ENCODE peak calls at places on chromosomes 5 and 9, in five cellular contexts. F, N, P, D and G are unnamed samples.

GRCh38 chr5:175895215-175895614 is 23.8 kb downstream of the CPLX2 start:
- DNase-seq in N (no peak), D (no peak), F (no peak), P (no peak), G (no peak)

GRCh38 chr9:76733096-76733495 is 31.1 kb upstream of the PCA3 start:
- DNase-seq in P (no peak), D (no peak), F (no peak), N (no peak), G (no peak)

GRCh38 chr5:6788956-6789649 is 75.9 kb downstream of the TENT4A start:
- DNase-seq in D (no peak), F (no peak), P (peak; percentile 25), N (no peak), G (no peak)

GRCh38 chr9:37464426-37465248 is 613 bp downstream of the ZBTB5 start:
- DNase-seq in F (peak; percentile 72), P (peak; percentile 73), N (no peak), D (peak; percentile 80), G (peak; percentile 71)

GRCh38 chr5:57566914-57567313 is 84.3 kb upstream of the ACTBL2 start:
- DNase-seq in F (no peak), D (no peak), N (no peak), P (peak; percentile 83), G (no peak)

GRCh38 chr5:138985256-138985655 is 110.1 kb upstream of the LRRTM2 start:
- DNase-seq in N (no peak), D (no peak), F (peak; percentile 52), P (no peak), G (no peak)

GRCh38 chr9:116061546-116062205 is 91.9 kb upstream of the PAPPA start:
- DNase-seq in F (no peak), D (no peak), N (no peak), P (no peak), G (no peak)

GRCh38 chr9:68844623-68845612 is 139.9 kb downstream of the PIP5K1B start:
- DNase-seq in P (peak; percentile 33), D (peak; percentile 22), N (no peak), F (peak; percentile 38), G (peak; percentile 28)

GRCh38 chr9:73137286-73137899 is 14.3 kb upstream of the ANXA1 start:
- DNase-seq in D (no peak), P (no peak), N (no peak), F (no peak), G (peak; percentile 67)

GRCh38 chr5:59592101-59592500 is 301.4 kb downstream of the PDE4D start:
- DNase-seq in D (no peak), F (no peak), P (peak; percentile 36), N (no peak), G (peak; percentile 66)

GRCh38 chr9:93963969-93964368 is 8.8 kb upstream of the BARX1 start:
- DNase-seq in P (no peak), F (peak; percentile 19), D (no peak), N (no peak), G (no peak)

GRCh38 chr9:126914458-126915280 is at the start of gene RALGPS1:
- DNase-seq in P (peak; percentile 94), D (peak; percentile 96), F (peak; percentile 97), N (peak; percentile 61), G (peak; percentile 94)

GRCh38 chr9:121950441-121950840 is 142.7 kb downstream of the TTLL11 start:
- DNase-seq in P (no peak), D (no peak), N (no peak), F (no peak), G (no peak)

GRCh38 chr5:153629027-153629426 is 138.6 kb downstream of the GRIA1 start:
- DNase-seq in D (no peak), F (no peak), P (peak; percentile 98), N (peak; percentile 83), G (peak; percentile 96)

GRCh38 chr9:26170224-26170623 is 492.0 kb upstream of the TUSC1 start:
- DNase-seq in F (no peak), P (peak; percentile 35), N (no peak), D (no peak), G (no peak)

GRCh38 chr5:93278876-93279275 is 302.1 kb downstream of the NR2F1-AS1 start:
- DNase-seq in D (no peak), N (no peak), F (no peak), P (no peak), G (no peak)

GRCh38 chr9:97851450-97851883 is 1.6 kb upstream of the FOXE1 start:
- DNase-seq in D (no peak), P (no peak), N (no peak), F (no peak), G (no peak)

GRCh38 chr9:2228132-2228531 is 213.0 kb downstream of the SMARCA2 start:
- DNase-seq in N (no peak), F (no peak), D (no peak), P (no peak), G (peak; percentile 34)

GRCh38 chr5:41656597-41656996 is 146.2 kb upstream of the PLCXD3 start:
- DNase-seq in F (no peak), N (no peak), P (no peak), D (no peak), G (no peak)

GRCh38 chr9:75979362-75979761 is 88.9 kb downstream of the PCSK5 start:
- DNase-seq in N (no peak), P (peak; percentile 31), D (no peak), F (no peak), G (peak; percentile 42)

GRCh38 chr9:13979941-13980318 is 334.0 kb downstream of the NFIB start:
- DNase-seq in N (no peak), D (no peak), F (no peak), P (no peak), G (no peak)

GRCh38 chr5:133353741-133354140 is 258.6 kb downstream of the FSTL4 start:
- DNase-seq in D (no peak), F (no peak), P (no peak), N (no peak), G (no peak)

GRCh38 chr9:133490865-133491655 is 12.2 kb upstream of the SLC2A6 start:
- DNase-seq in D (no peak), N (no peak), F (no peak), P (no peak), G (no peak)

GRCh38 chr9:37026085-37026935 is 7.8 kb downstream of the PAX5 start:
- DNase-seq in N (no peak), P (no peak), F (no peak), D (no peak), G (no peak)

GRCh38 chr9:37927611-37928551 is 24.0 kb upstream of the SLC25A51 start:
- DNase-seq in N (no peak), D (no peak), F (no peak), P (no peak), G (no peak)

GRCh38 chr9:131965101-131965500 is 114.6 kb downstream of the MED27 start:
- DNase-seq in F (no peak), P (no peak), D (no peak), N (no peak), G (no peak)

GRCh38 chr5:179964015-179964414 is 56.3 kb upstream of the TBC1D9B start:
- DNase-seq in D (no peak), N (no peak), F (no peak), P (no peak), G (no peak)

GRCh38 chr5:143025971-143026370 is 255.8 kb downstream of the ARHGAP26 start:
- DNase-seq in D (no peak), P (no peak), N (no peak), F (no peak), G (no peak)

GRCh38 chr9:135221951-135222631 is 134.6 kb downstream of the OLFM1 start:
- DNase-seq in P (no peak), D (no peak), N (no peak), F (no peak), G (no peak)
- TF ChIP-seq CTCF in P (no peak), D (no peak), N (no peak), F (no peak), G (peak; percentile 5)

GRCh38 chr5:120866997-120867396 is 402.9 kb downstream of the PRR16 start:
- DNase-seq in N (no peak), P (no peak), F (no peak), D (no peak), G (no peak)
- TF ChIP-seq CTCF in N (no peak), P (no peak), F (no peak), D (no peak), G (no peak)

DNA sequence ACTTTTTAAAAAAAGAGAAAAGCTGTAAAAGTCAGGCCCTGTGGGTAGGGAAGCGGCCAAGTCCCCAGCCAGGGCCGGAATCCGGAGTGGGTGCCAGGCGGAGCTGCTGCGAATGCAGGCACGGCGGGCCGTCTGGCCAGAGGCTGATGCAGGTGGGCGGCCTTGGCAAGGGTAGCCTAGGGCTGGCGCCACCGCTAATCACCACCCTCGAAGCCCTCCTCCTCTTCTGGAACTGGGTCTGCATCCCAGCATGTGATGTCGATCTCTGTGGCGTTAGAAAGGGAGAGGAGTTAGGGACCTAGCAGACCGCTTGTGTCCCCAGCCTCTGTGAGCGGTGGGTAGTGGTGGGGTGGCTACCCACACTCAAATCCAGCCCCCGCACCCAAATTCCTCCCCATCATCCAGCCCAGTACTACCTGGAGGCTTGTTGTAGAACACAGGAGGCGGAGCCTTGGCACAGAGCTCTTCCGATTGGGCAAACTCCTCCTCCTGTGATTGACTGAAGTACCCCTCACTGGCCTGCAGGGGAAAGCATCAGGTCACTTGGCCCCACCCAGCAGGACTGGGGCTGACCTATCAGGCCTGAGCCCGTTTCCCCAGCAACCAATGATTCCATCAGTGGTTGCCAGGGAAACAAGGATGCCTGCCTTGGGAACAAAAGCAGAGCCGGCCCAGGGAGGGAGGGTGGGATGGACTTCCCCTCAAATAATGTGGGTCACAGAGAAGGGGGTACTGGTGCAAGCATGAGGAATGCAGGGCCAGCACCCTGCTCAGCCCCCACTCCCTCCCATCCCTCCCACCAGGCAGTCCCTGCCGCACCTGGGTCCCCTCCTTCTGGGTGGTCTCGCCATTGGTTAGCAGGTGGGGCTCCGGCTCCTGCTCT is 10.9 kb downstream of the PRR7 start:
- DNase-seq in F (peak; percentile 77), N (no peak), D (peak; percentile 85), P (peak; percentile 97), G (peak; percentile 99)
- TF ChIP-seq CTCF in F (peak; percentile 66), N (peak; percentile 63), D (peak; percentile 52), P (peak; percentile 63), G (peak; percentile 68)

GRCh38 chr9:89850633-89851325 is 246.0 kb downstream of the GADD45G start:
- DNase-seq in F (peak; percentile 66), P (peak; percentile 4), N (no peak), D (peak; percentile 41), G (peak; percentile 23)

GRCh38 chr9:89849096-89849495 is 244.3 kb downstream of the GADD45G start:
- DNase-seq in P (no peak), N (no peak), D (no peak), F (no peak), G (no peak)

GRCh38 chr9:89848060-89849040 is 243.5 kb downstream of the GADD45G start:
- DNase-seq in D (no peak), P (no peak), F (no peak), N (no peak), G (no peak)

GRCh38 chr9:89853161-89853560 is 248.3 kb downstream of the GADD45G start:
- DNase-seq in F (no peak), P (no peak), N (no peak), D (no peak), G (no peak)

DNA sequence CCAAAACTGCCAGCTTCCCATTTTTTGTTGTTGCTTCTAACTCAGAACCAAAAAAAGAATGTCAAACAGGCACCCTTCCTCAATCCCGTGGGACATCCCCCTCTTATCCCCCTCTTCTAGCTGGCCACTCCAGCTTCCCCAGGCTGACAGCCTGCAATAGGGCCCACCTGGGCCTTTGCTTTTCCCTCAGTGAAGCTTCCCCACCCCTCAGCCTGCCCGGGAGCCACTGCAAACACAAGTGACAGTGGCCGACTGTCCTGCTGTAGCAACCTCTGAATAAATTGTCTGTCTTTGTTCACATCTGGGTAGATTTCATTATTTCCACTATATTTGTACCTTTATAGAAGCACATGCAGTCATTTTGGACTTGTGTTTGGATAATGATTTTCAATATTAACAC is 245.3 kb downstream of the GADD45G start:
- DNase-seq in P (no peak), N (no peak), D (no peak), F (no peak), G (no peak)
- TF ChIP-seq CTCF in P (no peak), N (no peak), D (no peak), F (no peak), G (no peak)